ENCODE peak calls at places on chromosomes 16 and 17, in six cellular contexts. K is WTC11; P is naive thymus-derived CD8-positive, alpha-beta T cell; H is GM20000; Q is GM12865; S is progenitor cell of endocrine pancreas. E is an unnamed sample.

GRCh38 chr17:63698381-63698885 is 1.5 kb downstream of the LIMD2 start:
- DNase-seq in Q (no peak), K (no peak), S (no peak), P (no peak), H (no peak), E (no peak)

GRCh38 chr17:82838386-82839063 is 1.3 kb downstream of the ZNF750 start:
- DNase-seq in Q (no peak), H (no peak), P (no peak), K (no peak), S (no peak), E (peak)

GRCh38 chr16:84277244-84277823 is 17.3 kb upstream of the WFDC1 start:
- DNase-seq in S (peak), H (peak), Q (peak), P (peak), K (peak), E (peak)

GRCh38 chr17:40827746-40828453 is 5.5 kb upstream of the KRT10 start:
- DNase-seq in Q (no peak), S (no peak), K (no peak), H (no peak), P (no peak), E (peak)

GRCh38 chr16:54627616-54628015 is 303.0 kb upstream of the IRX5 start:
- DNase-seq in K (no peak), S (no peak), H (no peak), Q (no peak), P (no peak), E (no peak)

GRCh38 chr17:28528329-28529011 is 22.3 kb downstream of the FOXN1 start:
- DNase-seq in S (no peak), P (no peak), H (no peak), Q (no peak), K (no peak), E (no peak)

GRCh38 chr17:77959216-77959925 is 868 bp downstream of the TNRC6C start:
- DNase-seq in Q (no peak), K (no peak), H (peak), S (no peak), P (no peak), E (no peak)

GRCh38 chr16:13919330-13919682 is 648 bp upstream of the ERCC4 start:
- DNase-seq in P (no peak), H (peak), S (no peak), Q (peak), K (no peak), E (peak)

GRCh38 chr17:77291591-77292386 is 151.0 kb downstream of the SEC14L1 start:
- DNase-seq in P (no peak), K (no peak), Q (no peak), H (no peak), S (no peak), E (peak)

GRCh38 chr16:48597563-48598392 is 12.2 kb downstream of the N4BP1 start:
- DNase-seq in S (no peak), Q (no peak), P (no peak), H (no peak), K (no peak), E (no peak)

GRCh38 chr17:43832976-43833829 is at the start of gene MPP3:
- DNase-seq in P (peak), Q (no peak), S (peak), K (peak), H (peak), E (peak)

GRCh38 chr17:53219821-53220220 is 602.9 kb upstream of the KIF2B start:
- DNase-seq in S (no peak), K (no peak), Q (no peak), P (no peak), H (no peak), E (no peak)

GRCh38 chr17:57518587-57519118 is 226.4 kb downstream of the CCDC182 start:
- DNase-seq in H (no peak), S (no peak), Q (no peak), K (no peak), P (no peak), E (peak)

GRCh38 chr16:3825103-3825502 is 55.4 kb downstream of the CREBBP start:
- DNase-seq in P (no peak), Q (no peak), H (no peak), K (no peak), S (no peak), E (peak)

GRCh38 chr17:81480140-81480917 is 32.3 kb downstream of the ACTG1 start:
- DNase-seq in K (no peak), H (no peak), S (no peak), Q (no peak), P (no peak), E (no peak)

GRCh38 chr17:29784661-29785060 is 145.4 kb downstream of the SSH2 start:
- DNase-seq in K (no peak), S (no peak), H (no peak), P (no peak), Q (no peak), E (peak)

GRCh38 chr17:16906670-16907069 is 65.2 kb downstream of the TNFRSF13B start:
- DNase-seq in Q (no peak), H (no peak), K (no peak), S (no peak), P (no peak), E (peak)

GRCh38 chr17:9676084-9676483 is 30.8 kb downstream of the USP43 start:
- DNase-seq in S (no peak), K (no peak), Q (no peak), P (no peak), H (no peak), E (peak)

GRCh38 chr16:24729967-24730815 is 740 bp downstream of the TNRC6A start:
- DNase-seq in Q (peak), K (peak), P (no peak), S (no peak), H (peak), E (no peak)

GRCh38 chr16:68126395-68126794 is 41.2 kb downstream of the NFATC3 start:
- DNase-seq in Q (peak), S (no peak), K (no peak), H (peak), P (no peak), E (no peak)

GRCh38 chr17:46979023-46979870 is at the start of gene RPRML:
- DNase-seq in H (peak), S (peak), Q (no peak), P (no peak), K (peak), E (peak)

GRCh38 chr16:6105115-6105514 is 1007.5 kb upstream of the EEF2KMT start:
- DNase-seq in S (no peak), P (no peak), Q (no peak), K (no peak), H (no peak), E (no peak)

GRCh38 chr17:42456223-42457106 is 2.2 kb upstream of the ATP6V0A1 start:
- DNase-seq in H (peak), P (peak), K (no peak), Q (peak), S (no peak), E (no peak)

GRCh38 chr17:33028061-33028460 is 36.4 kb downstream of the SPACA3 start:
- DNase-seq in S (no peak), H (no peak), P (no peak), Q (no peak), K (no peak), E (no peak)

GRCh38 chr17:83054518-83055125 is 24.8 kb upstream of the METRNL start:
- DNase-seq in K (no peak), H (no peak), Q (no peak), S (no peak), P (no peak), E (no peak)

GRCh38 chr16:7888421-7888820 is 555.8 kb downstream of the RBFOX1 start:
- DNase-seq in K (no peak), P (no peak), Q (no peak), S (no peak), H (no peak), E (no peak)

GRCh38 chr17:42286411-42287295 is 1.6 kb upstream of the STAT5A start:
- DNase-seq in S (no peak), K (no peak), P (no peak), Q (peak), H (no peak), E (no peak)

GRCh38 chr16:8516471-8516870 is 73.8 kb downstream of the TMEM114 start:
- DNase-seq in P (no peak), H (no peak), S (no peak), Q (no peak), K (no peak), E (no peak)

GRCh38 chr16:84616515-84616914 is 1.4 kb downstream of the COTL1 start:
- DNase-seq in P (no peak), H (no peak), K (no peak), Q (peak), S (no peak), E (no peak)

GRCh38 chr16:56695246-56695645 is 13.0 kb downstream of the MT1X start:
- DNase-seq in S (no peak), Q (no peak), K (no peak), H (no peak), P (no peak), E (no peak)

GRCh38 chr17:68431661-68432071 is 25.6 kb downstream of the WIPI1 start:
- DNase-seq in S (no peak), K (peak), Q (peak), H (no peak), P (peak), E (no peak)

GRCh38 chr16:19153876-19154275 is 14.2 kb upstream of the SYT17 start:
- DNase-seq in Q (peak), H (no peak), S (no peak), P (no peak), K (no peak), E (no peak)

GRCh38 chr16:5228369-5228768 is 130.8 kb upstream of the EEF2KMT start:
- DNase-seq in P (no peak), H (no peak), S (peak), K (peak), Q (no peak), E (no peak)

E was measured in trophoblast cell.